ENCODE peak calls at places on chromosomes 3 and 15, in ten cellular contexts. H, B, U, P, Y, K, D, R, V and L are unnamed samples.

GRCh38 chr15:75065851-75066509 is 42.6 kb downstream of the PPCDC start:
- DNase-seq in H (no peak), B (no peak), U (no peak), P (no peak), Y (no peak), K (no peak), D (peak; percentile 16), R (no peak), V (no peak), L (no peak)

GRCh38 chr3:174541708-174542107 is 317.4 kb upstream of the NAALADL2 start:
- DNase-seq in H (no peak), B (no peak), U (no peak), P (no peak), Y (peak; percentile 72), K (peak; percentile 40), D (no peak), R (no peak), V (no peak), L (no peak)

GRCh38 chr3:138688871-138689299 is 80.3 kb downstream of the FAIM start:
- DNase-seq in H (no peak), B (no peak), U (peak; percentile 5), P (no peak), Y (no peak), K (no peak), D (no peak), R (no peak), V (peak; percentile 22), L (no peak)

GRCh38 chr15:71743861-71744382 is 66.4 kb upstream of the NR2E3 start:
- DNase-seq in H (no peak), B (no peak), U (peak; percentile 71), P (peak; percentile 58), Y (peak; percentile 70), K (peak; percentile 46), D (peak; percentile 53), R (peak; percentile 58), V (peak; percentile 69), L (no peak)

GRCh38 chr3:31908391-31909097 is 72.5 kb downstream of the OSBPL10 start:
- DNase-seq in H (no peak), B (no peak), U (peak; percentile 74), P (no peak), Y (peak; percentile 32), K (no peak), D (no peak), R (no peak), V (no peak), L (peak; percentile 49)

GRCh38 chr3:264394-265156 is 68.0 kb downstream of the CHL1 start:
- DNase-seq in H (no peak), B (no peak), U (no peak), P (no peak), Y (peak; percentile 83), K (peak; percentile 60), D (no peak), R (no peak), V (no peak), L (peak; percentile 40)

GRCh38 chr15:89360294-89360971 is 25.8 kb upstream of the POLG start:
- DNase-seq in H (no peak), B (no peak), U (no peak), P (no peak), Y (no peak), K (no peak), D (no peak), R (no peak), V (peak; percentile 21), L (no peak)

GRCh38 chr15:66172339-66172980 is 81.1 kb downstream of the MEGF11 start:
- DNase-seq in H (no peak), B (no peak), U (no peak), P (no peak), Y (no peak), K (no peak), D (no peak), R (no peak), V (no peak), L (no peak)

GRCh38 chr15:96337354-96337990 is 7.0 kb downstream of the NR2F2 start:
- DNase-seq in H (no peak), B (no peak), U (no peak), P (no peak), Y (peak; percentile 39), K (no peak), D (no peak), R (no peak), V (no peak), L (no peak)

GRCh38 chr3:73498764-73499622 is 125.7 kb downstream of the PDZRN3 start:
- DNase-seq in H (no peak), B (no peak), U (no peak), P (no peak), Y (peak; percentile 36), K (peak; percentile 38), D (no peak), R (no peak), V (no peak), L (no peak)

GRCh38 chr3:11551019-11551418 is 92.7 kb downstream of the VGLL4 start:
- DNase-seq in H (no peak), B (no peak), U (no peak), P (no peak), Y (peak; percentile 57), K (no peak), D (no peak), R (no peak), V (no peak), L (no peak)

GRCh38 chr15:75063338-75063737 is 39.9 kb downstream of the PPCDC start:
- DNase-seq in H (no peak), B (no peak), U (no peak), P (no peak), Y (peak; percentile 32), K (peak; percentile 31), D (no peak), R (no peak), V (no peak), L (no peak)

GRCh38 chr3:97102641-97103040 is 288.2 kb downstream of the EPHA6 start:
- DNase-seq in H (no peak), B (no peak), U (no peak), P (no peak), Y (no peak), K (no peak), D (no peak), R (no peak), V (no peak), L (no peak)

GRCh38 chr3:165770781-165771180 is 66.4 kb downstream of the BCHE start:
- DNase-seq in H (no peak), B (no peak), U (no peak), P (no peak), Y (no peak), K (no peak), D (no peak), R (no peak), V (no peak), L (no peak)

GRCh38 chr15:35963316-35963715 is 417.4 kb upstream of the DPH6 start:
- DNase-seq in H (no peak), B (no peak), U (no peak), P (no peak), Y (peak; percentile 5), K (peak; percentile 35), D (no peak), R (no peak), V (no peak), L (no peak)

GRCh38 chr3:72238836-72239235 is 453.9 kb upstream of the PROK2 start:
- DNase-seq in H (no peak), B (no peak), U (no peak), P (no peak), Y (no peak), K (peak; percentile 31), D (no peak), R (no peak), V (no peak), L (no peak)

GRCh38 chr3:4495294-4496110 is 2.4 kb downstream of the ITPR1 start:
- DNase-seq in H (no peak), B (no peak), U (peak; percentile 22), P (no peak), Y (no peak), K (no peak), D (no peak), R (no peak), V (no peak), L (no peak)

GRCh38 chr3:99012051-99012450 is 110.6 kb upstream of the DCBLD2 start:
- DNase-seq in H (no peak), B (no peak), U (peak; percentile 96), P (no peak), Y (peak; percentile 8), K (peak; percentile 43), D (no peak), R (no peak), V (no peak), L (no peak)

GRCh38 chr15:62653122-62653521 is 389.4 kb upstream of the TPM1 start:
- DNase-seq in H (no peak), B (no peak), U (no peak), P (no peak), Y (no peak), K (no peak), D (no peak), R (no peak), V (no peak), L (no peak)

GRCh38 chr15:68113273-68113672 is 59.2 kb downstream of the PIAS1 start:
- DNase-seq in H (peak; percentile 15), B (no peak), U (no peak), P (no peak), Y (peak; percentile 54), K (peak; percentile 42), D (no peak), R (no peak), V (no peak), L (no peak)

GRCh38 chr15:91224750-91225380 is 124.8 kb downstream of the SV2B start:
- DNase-seq in H (peak; percentile 47), B (no peak), U (peak; percentile 9), P (peak; percentile 19), Y (peak; percentile 50), K (peak; percentile 24), D (no peak), R (no peak), V (peak; percentile 15), L (peak; percentile 4)